ENCODE peak calls at places on chromosomes 3 and 15, in seven cellular contexts. K is activated T-cell treated with anti-CD3 and anti-CD28 coated beads for 48 hours, V is ELR, C is NCI-H187, W is Peyer's patch, F is esophagus squamous epithelium, J is GM04504. Q is an unnamed sample.

GRCh38 chr3:194054941-194055340 is 81.0 kb upstream of the HES1 start:
- DNase-seq in V (no peak), J (no peak), K (no peak), W (no peak), C (no peak), F (no peak), Q (no peak)

GRCh38 chr3:127431066-127431465 is 143.2 kb upstream of the PRR20G start:
- DNase-seq in V (no peak), W (no peak), C (peak; percentile 41), K (no peak), F (no peak), J (no peak), Q (no peak)

GRCh38 chr3:119664850-119665379 is 4.5 kb upstream of the POPDC2 start:
- DNase-seq in C (no peak), K (no peak), V (peak; percentile 28), J (no peak), W (no peak), F (no peak), Q (no peak)

GRCh38 chr3:194103475-194103874 is 32.5 kb upstream of the HES1 start:
- DNase-seq in W (peak; percentile 70), J (no peak), K (no peak), F (no peak), V (no peak), C (no peak), Q (no peak)

GRCh38 chr15:88624156-88624970 is 3.2 kb downstream of the AEN start:
- DNase-seq in J (no peak), V (peak; percentile 58), W (no peak), K (no peak), C (no peak), F (no peak), Q (no peak)

GRCh38 chr15:79299836-79300235 is 11.1 kb upstream of the TMED3 start:
- DNase-seq in W (no peak), C (no peak), F (no peak), V (no peak), J (no peak), K (no peak), Q (no peak)

GRCh38 chr15:99438691-99439523 is 126.9 kb upstream of the MEF2A start:
- DNase-seq in V (no peak), W (no peak), F (no peak), K (no peak), C (no peak), J (no peak), Q (no peak)

GRCh38 chr3:134601539-134602439 is 49.0 kb downstream of the KY start:
- DNase-seq in C (no peak), J (peak; percentile 20), V (peak; percentile 52), W (no peak), F (no peak), K (no peak), Q (no peak)

GRCh38 chr3:78116874-78117273 is 1077.0 kb downstream of the ROBO2 start:
- DNase-seq in K (no peak), W (no peak), F (no peak), J (no peak), C (no peak), V (no peak), Q (peak; percentile 52)

GRCh38 chr3:129228891-129229585 is 20.4 kb upstream of the COPG1 start:
- DNase-seq in C (no peak), F (no peak), W (no peak), J (no peak), K (no peak), V (peak; percentile 95), Q (no peak)

GRCh38 chr3:8996681-8997121 is 33.4 kb upstream of the RAD18 start:
- DNase-seq in J (peak; percentile 32), K (no peak), V (peak; percentile 45), F (no peak), C (no peak), W (no peak), Q (peak; percentile 79)